ENCODE peak calls at places on chromosomes 11 and 22, in five cellular contexts. One of them, this sample, is unnamed.

GRCh38 chr11:127643659-127644058 is 643.1 kb upstream of the KIRREL3 start:
- DNase-seq in psoas muscle: no peak
- DNase-seq in activated effector memory CD4-positive, alpha-beta T cell treated with Interleukin-2 at 50 U/mL for 16 hours: no peak
- DNase-seq in suprapubic skin: no peak
- DNase-seq in colonic mucosa: no peak
- DNase-seq in this sample: no peak

GRCh38 chr11:8356731-8357504 is 93.2 kb upstream of the LMO1 start:
- DNase-seq in psoas muscle: peak
- DNase-seq in activated effector memory CD4-positive, alpha-beta T cell treated with Interleukin-2 at 50 U/mL for 16 hours: no peak
- DNase-seq in suprapubic skin: no peak
- DNase-seq in colonic mucosa: no peak
- DNase-seq in this sample: no peak

GRCh38 chr11:27861706-27862430 is 161.6 kb upstream of the BDNF start:
- DNase-seq in psoas muscle: no peak
- DNase-seq in activated effector memory CD4-positive, alpha-beta T cell treated with Interleukin-2 at 50 U/mL for 16 hours: no peak
- DNase-seq in suprapubic skin: no peak
- DNase-seq in colonic mucosa: no peak
- DNase-seq in this sample: no peak

GRCh38 chr11:44675906-44676305 is 50.9 kb upstream of the TSPAN18 start:
- DNase-seq in psoas muscle: no peak
- DNase-seq in activated effector memory CD4-positive, alpha-beta T cell treated with Interleukin-2 at 50 U/mL for 16 hours: no peak
- DNase-seq in suprapubic skin: no peak
- DNase-seq in colonic mucosa: no peak
- DNase-seq in this sample: no peak

GRCh38 chr11:114082415-114082748 is 22.9 kb downstream of the ZBTB16 start:
- DNase-seq in psoas muscle: no peak
- DNase-seq in activated effector memory CD4-positive, alpha-beta T cell treated with Interleukin-2 at 50 U/mL for 16 hours: no peak
- DNase-seq in suprapubic skin: no peak
- DNase-seq in colonic mucosa: peak
- DNase-seq in this sample: peak

GRCh38 chr11:32562839-32563599 is 20.6 kb upstream of the EIF3M start:
- DNase-seq in psoas muscle: no peak
- DNase-seq in activated effector memory CD4-positive, alpha-beta T cell treated with Interleukin-2 at 50 U/mL for 16 hours: no peak
- DNase-seq in suprapubic skin: no peak
- DNase-seq in colonic mucosa: no peak
- DNase-seq in this sample: no peak

GRCh38 chr11:22707119-22707899 is 40.9 kb downstream of the GAS2 start:
- DNase-seq in psoas muscle: no peak
- DNase-seq in activated effector memory CD4-positive, alpha-beta T cell treated with Interleukin-2 at 50 U/mL for 16 hours: no peak
- DNase-seq in suprapubic skin: no peak
- DNase-seq in colonic mucosa: no peak
- DNase-seq in this sample: no peak

GRCh38 chr11:129896062-129896461 is 684 bp upstream of the NFRKB start:
- DNase-seq in psoas muscle: no peak
- DNase-seq in activated effector memory CD4-positive, alpha-beta T cell treated with Interleukin-2 at 50 U/mL for 16 hours: no peak
- DNase-seq in suprapubic skin: no peak
- DNase-seq in colonic mucosa: no peak
- DNase-seq in this sample: no peak

GRCh38 chr11:72001255-72001654 is 2.5 kb downstream of the IL18BP start:
- DNase-seq in psoas muscle: no peak
- DNase-seq in activated effector memory CD4-positive, alpha-beta T cell treated with Interleukin-2 at 50 U/mL for 16 hours: no peak
- DNase-seq in suprapubic skin: no peak
- DNase-seq in colonic mucosa: no peak
- DNase-seq in this sample: no peak

GRCh38 chr11:112087212-112087611 is 539 bp downstream of the SDHD start:
- DNase-seq in psoas muscle: no peak
- DNase-seq in activated effector memory CD4-positive, alpha-beta T cell treated with Interleukin-2 at 50 U/mL for 16 hours: no peak
- DNase-seq in suprapubic skin: no peak
- DNase-seq in colonic mucosa: peak
- DNase-seq in this sample: no peak

GRCh38 chr22:49789289-49790141 is 38.2 kb downstream of the BRD1 start:
- DNase-seq in psoas muscle: peak
- DNase-seq in activated effector memory CD4-positive, alpha-beta T cell treated with Interleukin-2 at 50 U/mL for 16 hours: peak
- DNase-seq in suprapubic skin: peak
- DNase-seq in colonic mucosa: peak
- DNase-seq in this sample: no peak

This sample was measured in mesenteric fat pad.